ENCODE peak calls at places on chromosomes 13 and 19, in six cellular contexts. One of them, this sample, is unnamed.
A peak's percentile ranks its signal among the peaks of the same experiment; 100 is the strongest.

GRCh38 chr13:84400711-84401110 is 518.4 kb upstream of the SLITRK1 start:
- DNase-seq in GM12878: no peak
- DNase-seq in IMR-90: peak; percentile 82
- DNase-seq in HepG2: no peak
- DNase-seq in K562: no peak
- DNase-seq in A549: no peak
- DNase-seq in this sample: no peak

GRCh38 chr19:40523322-40524047 is 53.2 kb upstream of the SHKBP1 start:
- DNase-seq in IMR-90: peak; percentile 44
- DNase-seq in GM12878: no peak
- DNase-seq in A549: peak; percentile 93
- DNase-seq in K562: peak; percentile 88
- DNase-seq in HepG2: peak; percentile 61
- DNase-seq in this sample: peak; percentile 83

GRCh38 chr19:51439021-51439465 is 19.2 kb downstream of the SIGLEC8 start:
- DNase-seq in K562: peak; percentile 51
- DNase-seq in A549: no peak
- DNase-seq in HepG2: peak; percentile 14
- DNase-seq in GM12878: no peak
- DNase-seq in IMR-90: no peak
- DNase-seq in this sample: no peak

GRCh38 chr13:40189885-40190655 is 476.4 kb downstream of the FOXO1 start:
- DNase-seq in IMR-90: no peak
- DNase-seq in A549: no peak
- DNase-seq in HepG2: no peak
- DNase-seq in GM12878: no peak
- DNase-seq in K562: no peak
- DNase-seq in this sample: peak; percentile 57

GRCh38 chr13:73428706-73429105 is 369.9 kb downstream of the KLF5 start:
- DNase-seq in K562: no peak
- DNase-seq in IMR-90: no peak
- DNase-seq in HepG2: no peak
- DNase-seq in GM12878: no peak
- DNase-seq in A549: no peak
- DNase-seq in this sample: no peak

GRCh38 chr13:51785592-51786424 is 18.2 kb downstream of the DHRS12 start:
- DNase-seq in K562: peak; percentile 66
- DNase-seq in GM12878: no peak
- DNase-seq in A549: no peak
- DNase-seq in HepG2: no peak
- DNase-seq in IMR-90: peak; percentile 44
- DNase-seq in this sample: peak; percentile 85

GRCh38 chr19:10797541-10798256 is 38.3 kb downstream of the TMED1 start:
- DNase-seq in K562: no peak
- DNase-seq in GM12878: peak; percentile 74
- DNase-seq in HepG2: no peak
- DNase-seq in IMR-90: no peak
- DNase-seq in A549: no peak
- DNase-seq in this sample: peak; percentile 25

GRCh38 chr19:29643361-29643935 is 21.8 kb upstream of the PLEKHF1 start:
- DNase-seq in IMR-90: no peak
- DNase-seq in GM12878: no peak
- DNase-seq in A549: no peak
- DNase-seq in HepG2: no peak
- DNase-seq in K562: no peak
- DNase-seq in this sample: no peak

GRCh38 chr19:8639821-8640401 is 9.5 kb downstream of the NFILZ start:
- DNase-seq in HepG2: no peak
- DNase-seq in IMR-90: no peak
- DNase-seq in A549: no peak
- DNase-seq in K562: no peak
- DNase-seq in GM12878: no peak
- DNase-seq in this sample: no peak

GRCh38 chr19:57769345-57770131 is at the start of gene ZNF586:
- DNase-seq in K562: peak; percentile 95
- DNase-seq in HepG2: no peak
- DNase-seq in A549: peak; percentile 98
- DNase-seq in GM12878: peak; percentile 72
- DNase-seq in IMR-90: peak; percentile 93
- DNase-seq in this sample: peak; percentile 87

DNA sequence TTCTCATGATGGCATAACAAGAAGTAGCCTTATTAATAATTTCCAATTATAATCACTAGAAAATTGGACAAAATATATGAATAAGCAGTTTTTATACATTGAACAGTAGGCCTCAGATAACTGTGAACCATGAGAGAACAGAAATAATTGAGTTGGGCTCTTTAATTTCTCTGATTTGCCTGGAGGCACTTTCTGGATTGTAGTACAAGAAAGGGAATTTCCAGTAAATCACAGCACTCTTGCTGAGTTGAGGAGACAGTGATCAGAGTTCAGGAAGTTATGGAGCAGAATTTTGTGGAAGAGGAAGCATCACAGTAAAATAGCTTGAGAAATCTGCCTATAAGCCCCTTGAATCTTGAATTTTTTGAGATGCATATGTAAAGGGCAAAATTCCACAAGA is 216.2 kb downstream of the MAB21L1 start:
- DNase-seq in IMR-90: no peak
- DNase-seq in K562: no peak
- DNase-seq in A549: no peak
- DNase-seq in GM12878: no peak
- DNase-seq in HepG2: no peak
- DNase-seq in this sample: no peak
- TF ChIP-seq SMC3 in IMR-90: no peak
- TF ChIP-seq SMC3 in K562: no peak
- TF ChIP-seq SMC3 in A549: no peak
- TF ChIP-seq SMC3 in GM12878: no peak
- TF ChIP-seq SMC3 in HepG2: no peak
- TF ChIP-seq SMC3 in this sample: no peak

DNA sequence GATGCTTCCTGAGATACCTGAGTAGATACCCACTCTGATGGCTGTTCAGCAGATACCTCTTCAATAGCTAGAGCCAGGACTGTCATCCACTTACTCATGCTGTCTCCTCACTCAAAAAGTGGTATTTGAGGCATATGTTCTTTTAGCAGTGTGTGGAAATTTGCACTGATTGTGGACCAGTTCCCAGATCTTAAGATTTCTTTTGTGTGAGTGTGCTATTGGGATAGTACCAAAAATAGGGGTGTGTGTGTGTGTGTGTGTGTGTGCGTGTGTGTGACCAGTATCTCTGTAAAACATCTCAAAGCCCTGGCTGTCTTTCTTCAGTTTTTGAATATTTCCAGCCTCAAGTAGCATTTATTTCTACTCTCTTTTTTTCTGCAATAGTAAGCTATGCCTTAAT is 108.3 kb downstream of the SLITRK5 start:
- DNase-seq in HepG2: no peak
- DNase-seq in GM12878: no peak
- DNase-seq in K562: no peak
- DNase-seq in A549: no peak
- DNase-seq in IMR-90: no peak
- DNase-seq in this sample: no peak
- TF ChIP-seq SMC3 in HepG2: no peak
- TF ChIP-seq SMC3 in GM12878: no peak
- TF ChIP-seq SMC3 in K562: no peak
- TF ChIP-seq SMC3 in A549: no peak
- TF ChIP-seq SMC3 in IMR-90: no peak
- TF ChIP-seq SMC3 in this sample: no peak

DNA sequence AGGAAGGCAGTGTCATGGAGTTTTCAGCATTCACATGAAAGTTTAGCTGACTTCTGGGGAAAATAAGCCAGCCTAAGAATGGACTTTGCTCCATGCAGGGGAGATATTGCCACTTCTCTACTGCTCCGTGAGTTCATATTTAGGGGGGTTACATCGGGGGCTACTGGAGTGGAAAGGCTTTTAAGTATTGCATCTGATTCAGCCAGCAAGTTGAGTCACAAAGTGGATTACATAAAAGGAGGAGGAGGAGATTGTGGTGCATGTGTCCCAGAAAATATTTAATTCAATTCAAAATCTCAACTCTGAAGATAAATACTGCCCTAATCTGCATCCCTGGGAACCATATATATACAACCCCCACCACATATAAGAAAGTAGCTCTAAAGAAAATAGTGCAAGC is 617.2 kb downstream of the DCT start:
- DNase-seq in GM12878: no peak
- DNase-seq in HepG2: no peak
- DNase-seq in IMR-90: peak; percentile 60
- DNase-seq in A549: no peak
- DNase-seq in K562: no peak
- DNase-seq in this sample: no peak
- TF ChIP-seq SMC3 in GM12878: no peak
- TF ChIP-seq SMC3 in HepG2: no peak
- TF ChIP-seq SMC3 in IMR-90: no peak
- TF ChIP-seq SMC3 in A549: no peak
- TF ChIP-seq SMC3 in K562: no peak
- TF ChIP-seq SMC3 in this sample: no peak

DNA sequence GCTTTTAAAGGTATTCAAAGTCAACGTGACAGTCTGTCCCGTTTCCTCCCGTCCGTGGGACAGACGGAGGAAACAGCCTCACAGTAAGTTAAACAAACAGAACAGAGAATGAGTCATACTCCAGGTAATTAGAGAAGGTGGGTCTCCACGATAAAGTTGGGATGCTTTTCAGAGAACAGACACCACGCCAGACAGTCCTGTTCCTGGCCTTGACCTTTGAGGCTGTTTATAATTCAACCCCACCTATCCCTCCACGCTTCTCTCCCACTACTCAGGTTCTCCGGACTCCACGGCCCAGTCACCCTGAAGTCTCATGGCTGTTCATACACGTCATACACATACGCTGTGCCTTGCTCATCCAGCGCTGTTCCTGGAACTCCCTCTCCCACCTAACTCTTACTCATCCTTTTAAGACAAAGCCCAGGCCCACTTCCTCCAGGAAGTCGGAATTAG is 42.5 kb downstream of the ARHGEF18 start:
- DNase-seq in K562: peak; percentile 51
- DNase-seq in A549: peak; percentile 75
- DNase-seq in IMR-90: peak; percentile 77
- DNase-seq in GM12878: no peak
- DNase-seq in HepG2: peak; percentile 77
- DNase-seq in this sample: no peak
- TF ChIP-seq SMC3 in K562: no peak
- TF ChIP-seq SMC3 in A549: no peak
- TF ChIP-seq SMC3 in IMR-90: no peak
- TF ChIP-seq SMC3 in GM12878: no peak
- TF ChIP-seq SMC3 in HepG2: no peak
- TF ChIP-seq SMC3 in this sample: no peak